ENCODE peak calls at places on chromosomes 12 and 14, in nine cellular contexts. D is CD4-positive, CD25-positive, alpha-beta regulatory T cell; H is T-helper 1 cell; S is stimulated activated CD4-positive, alpha-beta T cell treated with anti-CD3 and anti-CD28 coated beads, Interleukin-4, amount 100 ng/mL, for 48 hours; G is AML-193; O is HTR-8/SVneo; B is Karpas-422; A is WTC11; V is SJSA1. Y is an unnamed sample.

GRCh38 chr12:34294137-34294536 is 271.8 kb downstream of the ALG10 start:
- DNase-seq in A (no peak), O (no peak), S (no peak), H (no peak), V (no peak), D (no peak), G (no peak), B (no peak), Y (no peak)

GRCh38 chr12:109680521-109681030 is 33.0 kb upstream of the FAM222A start:
- DNase-seq in O (no peak), D (no peak), S (no peak), A (no peak), G (no peak), V (no peak), H (no peak), B (no peak), Y (no peak)

GRCh38 chr12:67514502-67514901 is 134.0 kb upstream of the DYRK2 start:
- DNase-seq in V (no peak), O (no peak), G (no peak), B (no peak), A (no peak), S (no peak), H (no peak), D (no peak), Y (no peak)

GRCh38 chr12:124883263-124883876 is 19.7 kb upstream of the SCARB1 start:
- DNase-seq in S (no peak), G (no peak), H (no peak), A (no peak), O (no peak), V (no peak), B (peak; percentile 76), D (no peak), Y (no peak)

GRCh38 chr14:35400707-35401421 is 3.7 kb downstream of the NFKBIA start:
- DNase-seq in G (peak; percentile 52), S (peak; percentile 48), O (no peak), H (peak; percentile 36), A (no peak), D (peak; percentile 23), B (no peak), V (no peak), Y (no peak)

GRCh38 chr14:88468396-88468795 is 82.9 kb downstream of the SPATA7 start:
- DNase-seq in G (no peak), H (no peak), A (no peak), D (no peak), B (no peak), S (no peak), O (no peak), V (peak; percentile 66), Y (no peak)

GRCh38 chr14:61252354-61253063 is 28.6 kb downstream of the TMEM30B start:
- DNase-seq in V (peak; percentile 84), H (peak; percentile 27), O (peak; percentile 100), G (peak; percentile 83), S (peak; percentile 47), A (peak; percentile 76), D (peak; percentile 58), B (peak; percentile 98), Y (peak; percentile 91)

GRCh38 chr12:116600959-116601358 is 41.8 kb downstream of the MAP1LC3B2 start:
- DNase-seq in D (no peak), S (no peak), H (no peak), V (no peak), O (no peak), B (no peak), G (no peak), A (no peak), Y (no peak)

GRCh38 chr12:18320976-18321375 is 59.7 kb downstream of the PIK3C2G start:
- DNase-seq in V (no peak), H (no peak), D (no peak), A (no peak), B (no peak), O (no peak), S (no peak), G (no peak), Y (no peak)

GRCh38 chr14:92352158-92352985 is 29.4 kb downstream of the SLC24A4 start:
- DNase-seq in O (peak; percentile 17), D (no peak), G (peak; percentile 52), B (peak; percentile 87), V (no peak), H (no peak), S (peak; percentile 40), A (peak; percentile 67), Y (peak; percentile 69)

GRCh38 chr12:64621257-64621942 is 11.1 kb downstream of the RASSF3 start:
- DNase-seq in S (no peak), B (peak; percentile 95), H (no peak), A (no peak), O (no peak), G (peak; percentile 78), V (peak; percentile 80), D (no peak), Y (no peak)

GRCh38 chr12:7125632-7126227 is 3.0 kb downstream of the RBP5 start:
- DNase-seq in S (no peak), D (no peak), B (no peak), O (no peak), G (no peak), H (no peak), V (no peak), A (no peak), Y (no peak)

GRCh38 chr14:106044949-106045596 is 518.7 kb downstream of the TMEM121 start:
- DNase-seq in H (peak; percentile 62), D (peak; percentile 68), O (peak; percentile 3), V (no peak), B (peak; percentile 77), A (no peak), G (peak; percentile 70), S (peak; percentile 82), Y (peak; percentile 8)

GRCh38 chr14:53011053-53011462 is 60.2 kb upstream of the FERMT2 start:
- DNase-seq in A (peak; percentile 22), D (no peak), G (no peak), V (peak; percentile 95), B (no peak), O (peak; percentile 95), S (no peak), H (no peak), Y (peak; percentile 79)

GRCh38 chr14:75702606-75703261 is 41.7 kb downstream of the TTLL5 start:
- DNase-seq in H (no peak), A (no peak), G (no peak), B (no peak), S (no peak), V (no peak), O (no peak), D (no peak), Y (no peak)

GRCh38 chr14:73426877-73427276 is 31.5 kb downstream of the NUMB start:
- DNase-seq in V (peak; percentile 87), H (no peak), A (no peak), G (peak; percentile 12), B (no peak), O (no peak), D (no peak), S (no peak), Y (no peak)

GRCh38 chr12:122190842-122191668 is 8.1 kb downstream of the LRRC43 start:
- DNase-seq in S (peak; percentile 67), B (peak; percentile 91), H (peak; percentile 37), A (peak; percentile 86), G (peak; percentile 46), O (peak; percentile 72), V (peak; percentile 29), D (peak; percentile 49), Y (peak; percentile 88)

GRCh38 chr14:43135877-43136411 is 1371.1 kb downstream of the FSCB start:
- DNase-seq in O (no peak), V (no peak), B (no peak), S (no peak), H (no peak), A (no peak), G (no peak), D (no peak), Y (no peak)

GRCh38 chr12:120761581-120761980 is 36.0 kb downstream of the ACADS start:
- DNase-seq in G (no peak), O (no peak), S (no peak), H (no peak), A (no peak), V (no peak), B (no peak), D (no peak), Y (no peak)

GRCh38 chr12:57208946-57209282 is 7.7 kb upstream of the NXPH4 start:
- DNase-seq in O (no peak), A (no peak), B (no peak), H (no peak), V (no peak), S (no peak), G (no peak), D (no peak), Y (no peak)

GRCh38 chr14:39025250-39025809 is 77.7 kb downstream of the SEC23A start:
- DNase-seq in H (no peak), S (no peak), D (no peak), V (no peak), B (no peak), A (no peak), G (no peak), O (no peak), Y (no peak)

GRCh38 chr12:88658009-88658408 is 77.7 kb upstream of the KITLG start:
- DNase-seq in S (no peak), G (no peak), B (no peak), A (no peak), O (no peak), V (no peak), H (no peak), D (no peak), Y (no peak)

GRCh38 chr12:104510873-104511243 is 54.1 kb downstream of the CHST11 start:
- DNase-seq in H (no peak), A (no peak), O (no peak), S (no peak), D (no peak), V (no peak), G (no peak), B (no peak), Y (no peak)

GRCh38 chr12:82415402-82415801 is 57.1 kb downstream of the METTL25 start:
- DNase-seq in A (no peak), G (no peak), H (no peak), S (no peak), B (no peak), V (no peak), O (no peak), D (no peak), Y (no peak)

GRCh38 chr14:87489196-87489819 is 503.7 kb downstream of the GALC start:
- DNase-seq in S (no peak), D (no peak), H (no peak), B (no peak), G (no peak), O (no peak), V (no peak), A (no peak), Y (no peak)

GRCh38 chr12:4643747-4644146 is 5.1 kb downstream of the AKAP3 start:
- DNase-seq in D (no peak), V (no peak), H (no peak), G (no peak), B (peak; percentile 48), O (no peak), A (no peak), S (no peak), Y (no peak)

GRCh38 chr14:75442166-75442565 is 14.3 kb downstream of the JDP2 start:
- DNase-seq in G (no peak), D (no peak), B (no peak), A (no peak), S (no peak), V (no peak), H (no peak), O (no peak), Y (no peak)

GRCh38 chr12:3552726-3553045 is 61.7 kb downstream of the PRMT8 start:
- DNase-seq in A (no peak), S (no peak), O (no peak), B (no peak), H (no peak), G (no peak), D (no peak), V (no peak), Y (no peak)

GRCh38 chr14:101125719-101126375 is 222.3 kb upstream of the RTL1 start:
- DNase-seq in A (no peak), S (no peak), O (no peak), G (no peak), B (no peak), H (no peak), D (no peak), V (no peak), Y (no peak)

GRCh38 chr14:60713513-60713912 is 10.6 kb downstream of the SIX4 start:
- DNase-seq in O (no peak), V (no peak), G (no peak), B (no peak), D (no peak), H (no peak), A (no peak), S (no peak), Y (no peak)

GRCh38 chr14:54845616-54846015 is 57.0 kb downstream of the GCH1 start:
- DNase-seq in B (no peak), O (no peak), V (no peak), H (no peak), D (no peak), A (no peak), S (no peak), G (no peak), Y (no peak)

Y was measured in GM23338.